ENCODE peak calls at places on chromosomes 4 and X, in seven cellular contexts. M, E, H, Q, A, B and T are unnamed samples.

GRCh38 chrX:147902270-147902669 is 9.4 kb upstream of the FMR1 start:
- DNase-seq in E (no peak), H (no peak), Q (no peak), B (no peak), A (no peak), M (no peak), T (no peak)

GRCh38 chr4:95409750-95410149 is 139.0 kb downstream of the UNC5C start:
- DNase-seq in E (no peak), A (no peak), H (no peak), M (no peak), B (no peak), Q (no peak), T (no peak)

GRCh38 chr4:26361287-26361686 is 40.5 kb downstream of the RBPJ start:
- DNase-seq in H (no peak), B (no peak), A (no peak), M (no peak), E (no peak), Q (no peak), T (no peak)

GRCh38 chr4:17336524-17336941 is 175.4 kb downstream of the QDPR start:
- DNase-seq in A (peak), M (peak), H (no peak), E (no peak), B (no peak), Q (peak), T (peak)

GRCh38 chr4:8132400-8132799 is 26.2 kb downstream of the ABLIM2 start:
- DNase-seq in B (no peak), H (no peak), M (no peak), E (no peak), Q (no peak), A (no peak), T (no peak)

GRCh38 chrX:120840826-120841225 is 34.8 kb downstream of the CT47B1 start:
- DNase-seq in B (no peak), Q (no peak), E (no peak), A (no peak), M (no peak), H (no peak), T (no peak)

GRCh38 chrX:103685396-103685795 is 1.1 kb downstream of the MORF4L2 start:
- DNase-seq in M (no peak), A (no peak), H (no peak), Q (peak), B (no peak), E (no peak), T (peak)

GRCh38 chr4:188254211-188254610 is 115.0 kb downstream of the TRIML1 start:
- DNase-seq in E (no peak), Q (no peak), A (no peak), M (no peak), B (no peak), H (no peak), T (no peak)

GRCh38 chr4:178136736-178137345 is 694.6 kb upstream of the AGA start:
- DNase-seq in H (no peak), Q (no peak), B (no peak), A (no peak), E (no peak), M (no peak), T (no peak)

GRCh38 chr4:187085339-187085738 is 361.7 kb upstream of the FAT1 start:
- DNase-seq in B (no peak), A (no peak), E (no peak), Q (no peak), H (no peak), M (no peak), T (no peak)

GRCh38 chr4:185272232-185272631 is 62.8 kb downstream of the SNX25 start:
- DNase-seq in H (no peak), Q (no peak), A (no peak), M (no peak), B (no peak), E (no peak), T (no peak)

GRCh38 chr4:176383273-176384077 is 63.7 kb downstream of the SPCS3 start:
- DNase-seq in E (no peak), Q (no peak), B (no peak), M (no peak), H (no peak), A (peak), T (no peak)

GRCh38 chrX:24266996-24267395 is 46.9 kb downstream of the SUPT20HL2 start:
- DNase-seq in M (no peak), B (no peak), A (no peak), E (peak), H (no peak), Q (no peak), T (no peak)